ENCODE peak calls at places on chromosomes 3 and 15, in four cellular contexts. R, X, O and H are unnamed samples.

GRCh38 chr3:128319741-128320141 is 146.9 kb downstream of the DNAJB8 start:
- DNase-seq in X (no peak), O (no peak), R (no peak), H (no peak)

GRCh38 chr3:39641210-39641718 is 168.1 kb upstream of the MYRIP start:
- DNase-seq in O (no peak), X (no peak), R (no peak), H (no peak)

GRCh38 chr3:173745952-173746682 is 348.6 kb downstream of the NLGN1 start:
- DNase-seq in O (peak; percentile 1), R (no peak), X (no peak), H (no peak)

GRCh38 chr15:66707310-66708160 is 5.5 kb downstream of the SMAD6 start:
- DNase-seq in O (no peak), X (peak; percentile 70), R (peak; percentile 47), H (peak; percentile 73)

GRCh38 chr3:5030152-5030551 is 50.9 kb downstream of the BHLHE40 start:
- DNase-seq in X (no peak), O (no peak), R (no peak), H (no peak)

GRCh38 chr3:49681543-49681942 is 7.4 kb downstream of the APEH start:
- DNase-seq in O (no peak), R (no peak), X (no peak), H (no peak)

GRCh38 chr15:52658955-52659354 is 20.2 kb downstream of the ATOSA start:
- DNase-seq in O (no peak), R (no peak), X (no peak), H (no peak)

GRCh38 chr3:77370413-77370812 is 330.5 kb downstream of the ROBO2 start:
- DNase-seq in X (no peak), R (no peak), O (no peak), H (no peak)

GRCh38 chr3:15327941-15328340 is 4.4 kb downstream of the SH3BP5 start:
- DNase-seq in R (no peak), O (no peak), X (no peak), H (no peak)

GRCh38 chr15:31268911-31269784 is 57.5 kb upstream of the KLF13 start:
- DNase-seq in R (no peak), X (no peak), O (no peak), H (no peak)

GRCh38 chr15:40845511-40846284 is 1.9 kb downstream of the SPINT1 start:
- DNase-seq in O (peak; percentile 37), R (peak; percentile 86), X (no peak), H (no peak)

GRCh38 chr3:157530637-157531300 is 27.6 kb upstream of the VEPH1 start:
- DNase-seq in O (no peak), X (no peak), R (no peak), H (no peak)

GRCh38 chr3:171248426-171249115 is 211.6 kb downstream of the TNIK start:
- DNase-seq in R (no peak), X (no peak), O (no peak), H (no peak)

GRCh38 chr15:61517776-61518175 is 288.7 kb upstream of the RORA start:
- DNase-seq in R (no peak), O (no peak), X (no peak), H (no peak)

GRCh38 chr15:99983894-99984293 is 250.7 kb upstream of the LYSMD4 start:
- DNase-seq in X (no peak), O (no peak), R (no peak), H (no peak)

GRCh38 chr15:94056314-94056713 is 175.0 kb upstream of the MCTP2 start:
- DNase-seq in R (no peak), X (no peak), O (no peak), H (no peak)

GRCh38 chr15:49473031-49473430 is 50.0 kb downstream of the FGF7 start:
- DNase-seq in R (no peak), O (no peak), X (no peak), H (no peak)

GRCh38 chr3:118960876-118961275 is 73.8 kb downstream of the IGSF11 start:
- DNase-seq in X (no peak), O (peak; percentile 45), R (no peak), H (no peak)

GRCh38 chr3:61077551-61077950 is 173.7 kb downstream of the FHIT start:
- DNase-seq in O (no peak), X (no peak), R (no peak), H (no peak)

GRCh38 chr3:61078016-61078415 is 173.2 kb downstream of the FHIT start:
- DNase-seq in R (no peak), X (no peak), O (no peak), H (no peak)

GRCh38 chr3:61068084-61068483 is 183.2 kb downstream of the FHIT start:
- DNase-seq in X (no peak), R (no peak), O (no peak), H (no peak)

GRCh38 chr3:61073532-61073931 is 177.7 kb downstream of the FHIT start:
- DNase-seq in R (no peak), X (no peak), O (no peak), H (no peak)
- TF ChIP-seq JUN in R (no peak), X (no peak), O (no peak), H (no peak)

GRCh38 chr3:129592362-129593150 is 13.9 kb downstream of the PLXND1 start:
- DNase-seq in R (no peak), X (no peak), O (no peak), H (no peak)
- TF ChIP-seq HDAC2 in R (no peak), X (no peak), O (no peak), H (no peak)

DNA sequence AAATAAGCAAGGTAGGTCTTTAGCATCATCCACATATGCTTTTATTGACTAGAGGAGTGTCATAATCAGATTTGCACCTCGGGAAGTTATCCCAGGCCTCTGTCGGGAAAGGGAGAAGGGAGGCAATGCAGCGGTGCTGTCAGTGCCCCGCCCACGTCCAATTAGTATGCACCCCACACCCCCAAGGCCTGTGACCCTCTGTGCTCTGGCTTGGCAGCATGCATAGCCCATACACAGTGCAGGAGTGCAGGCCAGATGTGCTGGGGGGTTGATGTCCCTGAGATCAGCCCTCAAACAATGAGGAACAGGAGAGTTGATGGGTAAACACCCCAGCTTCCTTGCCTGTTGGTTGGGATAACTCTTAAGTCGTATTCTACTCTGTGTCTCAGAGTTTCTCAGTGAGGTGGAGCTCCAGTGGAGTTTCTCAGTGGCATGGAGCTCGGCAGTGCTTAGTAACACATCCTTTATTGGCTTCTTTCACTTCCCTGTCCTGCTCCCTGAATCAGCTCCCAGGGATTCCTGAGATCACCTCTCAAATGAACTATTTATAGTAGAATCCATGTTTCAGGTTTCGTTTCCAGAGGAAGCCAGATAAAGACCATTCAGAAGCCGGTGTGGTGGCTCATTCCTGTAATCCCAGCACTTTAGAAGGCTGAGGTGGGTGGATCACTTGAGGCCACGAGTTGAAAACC is 26.8 kb upstream of the NDUFB4 start:
- DNase-seq in O (no peak), R (no peak), X (no peak), H (no peak)
- TF ChIP-seq JUN in O (no peak), R (no peak), X (no peak), H (no peak)

GRCh38 chr3:17808994-17809393 is 66.6 kb upstream of the TBC1D5 start:
- DNase-seq in X (no peak), O (peak; percentile 80), R (no peak), H (no peak)
- TF ChIP-seq HDAC2 in X (no peak), O (no peak), R (no peak), H (no peak)

GRCh38 chr3:69763458-69763857 is 24.2 kb downstream of the MITF start:
- DNase-seq in O (no peak), R (no peak), X (no peak), H (no peak)

GRCh38 chr3:69764861-69765260 is 25.6 kb downstream of the MITF start:
- DNase-seq in O (no peak), X (no peak), R (no peak), H (no peak)

GRCh38 chr3:69762790-69763229 is 23.5 kb downstream of the MITF start:
- DNase-seq in R (no peak), X (no peak), O (no peak), H (no peak)

GRCh38 chr3:69763976-69764851 is 24.9 kb downstream of the MITF start:
- DNase-seq in O (no peak), R (no peak), X (no peak), H (no peak)

DNA sequence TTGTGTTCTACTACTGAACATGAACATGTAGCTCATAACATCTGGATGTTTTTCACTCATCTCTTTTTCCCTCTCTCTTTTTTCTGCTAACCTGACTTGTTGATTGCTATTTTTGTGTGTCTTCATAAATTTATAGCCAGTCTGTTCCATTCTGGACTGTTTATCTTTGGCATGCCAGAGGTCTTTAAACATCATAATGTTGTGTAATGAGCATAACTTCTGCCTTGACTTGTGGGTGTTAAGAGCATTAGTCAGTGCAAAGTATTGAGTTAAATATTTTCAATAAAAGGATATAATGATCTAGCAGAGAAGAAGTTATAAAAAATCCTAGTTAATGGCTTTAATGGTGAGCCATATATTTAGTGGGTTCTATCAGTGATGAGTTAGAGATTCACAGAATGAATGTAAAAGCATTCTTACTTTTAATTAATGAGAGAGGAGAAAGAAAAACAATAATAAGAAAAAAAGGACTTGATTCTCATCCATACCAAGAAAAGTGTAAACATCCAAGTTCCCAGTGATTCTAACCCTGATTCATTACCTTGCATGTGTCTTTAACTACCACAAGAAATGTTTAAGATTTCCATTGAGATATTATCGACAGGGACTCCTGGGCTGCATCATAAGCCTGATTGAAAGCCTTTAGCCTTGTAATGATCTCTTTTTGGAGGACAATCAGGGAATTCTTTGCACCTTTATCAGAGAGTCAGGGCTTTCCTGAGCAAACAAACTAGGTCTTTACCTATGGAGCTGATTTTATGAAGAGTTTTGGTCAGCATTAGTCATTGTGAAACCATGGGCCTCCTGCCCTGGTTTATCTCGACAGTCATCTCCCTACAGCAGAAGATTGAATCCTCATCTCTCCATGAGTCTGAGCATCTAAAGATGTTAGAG is 22.9 kb downstream of the MITF start:
- DNase-seq in X (no peak), R (no peak), O (no peak), H (no peak)
- TF ChIP-seq JUN in X (no peak), R (no peak), O (no peak), H (no peak)